ENCODE peak calls at places on chromosomes 13 and 19, in eight cellular contexts. One of them, this sample, is unnamed.

GRCh38 chr13:49308104-49308875 is 60.6 kb downstream of the CDADC1 start:
- DNase-seq in GDM1: no peak
- DNase-seq in CD4-positive, alpha-beta T cell: no peak
- DNase-seq in stimulated activated CD4-positive, alpha-beta T cell treated with anti-CD3 and anti-CD28 coated beads, Interleukin-1b, Interleukin-23, amount 100 ng/mL, for 4 hours: no peak
- DNase-seq in activated naive CD4-positive, alpha-beta T cell treated with Interleukin-2 at 50 U/mL for 16 hours: no peak
- DNase-seq in thoracic aorta: peak; percentile 73
- DNase-seq in retinal pigment epithelial cell: no peak
- DNase-seq in stimulated activated naive CD4-positive, alpha-beta T cell: no peak
- DNase-seq in this sample: no peak

GRCh38 chr13:33279414-33279813 is 6.1 kb downstream of the STARD13 start:
- DNase-seq in activated naive CD4-positive, alpha-beta T cell treated with Interleukin-2 at 50 U/mL for 16 hours: no peak
- DNase-seq in thoracic aorta: no peak
- DNase-seq in stimulated activated CD4-positive, alpha-beta T cell treated with anti-CD3 and anti-CD28 coated beads, Interleukin-1b, Interleukin-23, amount 100 ng/mL, for 4 hours: no peak
- DNase-seq in retinal pigment epithelial cell: no peak
- DNase-seq in GDM1: no peak
- DNase-seq in stimulated activated naive CD4-positive, alpha-beta T cell: no peak
- DNase-seq in CD4-positive, alpha-beta T cell: no peak
- DNase-seq in this sample: no peak

GRCh38 chr19:47429140-47429793 is 9.9 kb upstream of the MEIS3 start:
- DNase-seq in CD4-positive, alpha-beta T cell: no peak
- DNase-seq in stimulated activated naive CD4-positive, alpha-beta T cell: no peak
- DNase-seq in retinal pigment epithelial cell: no peak
- DNase-seq in GDM1: no peak
- DNase-seq in activated naive CD4-positive, alpha-beta T cell treated with Interleukin-2 at 50 U/mL for 16 hours: no peak
- DNase-seq in thoracic aorta: no peak
- DNase-seq in stimulated activated CD4-positive, alpha-beta T cell treated with anti-CD3 and anti-CD28 coated beads, Interleukin-1b, Interleukin-23, amount 100 ng/mL, for 4 hours: no peak
- DNase-seq in this sample: no peak

GRCh38 chr13:50292082-50292481 is 276.8 kb downstream of the KCNRG start:
- DNase-seq in activated naive CD4-positive, alpha-beta T cell treated with Interleukin-2 at 50 U/mL for 16 hours: no peak
- DNase-seq in stimulated activated CD4-positive, alpha-beta T cell treated with anti-CD3 and anti-CD28 coated beads, Interleukin-1b, Interleukin-23, amount 100 ng/mL, for 4 hours: no peak
- DNase-seq in retinal pigment epithelial cell: no peak
- DNase-seq in stimulated activated naive CD4-positive, alpha-beta T cell: no peak
- DNase-seq in thoracic aorta: no peak
- DNase-seq in GDM1: no peak
- DNase-seq in CD4-positive, alpha-beta T cell: no peak
- DNase-seq in this sample: no peak

GRCh38 chr13:87403748-87404432 is 267.3 kb upstream of the SLITRK5 start:
- DNase-seq in retinal pigment epithelial cell: no peak
- DNase-seq in stimulated activated naive CD4-positive, alpha-beta T cell: no peak
- DNase-seq in stimulated activated CD4-positive, alpha-beta T cell treated with anti-CD3 and anti-CD28 coated beads, Interleukin-1b, Interleukin-23, amount 100 ng/mL, for 4 hours: no peak
- DNase-seq in CD4-positive, alpha-beta T cell: no peak
- DNase-seq in activated naive CD4-positive, alpha-beta T cell treated with Interleukin-2 at 50 U/mL for 16 hours: no peak
- DNase-seq in thoracic aorta: no peak
- DNase-seq in GDM1: no peak
- DNase-seq in this sample: no peak

GRCh38 chr13:65784088-65784816 is 1445.9 kb downstream of the PCDH9 start:
- DNase-seq in thoracic aorta: no peak
- DNase-seq in GDM1: no peak
- DNase-seq in stimulated activated naive CD4-positive, alpha-beta T cell: no peak
- DNase-seq in activated naive CD4-positive, alpha-beta T cell treated with Interleukin-2 at 50 U/mL for 16 hours: no peak
- DNase-seq in retinal pigment epithelial cell: no peak
- DNase-seq in CD4-positive, alpha-beta T cell: no peak
- DNase-seq in stimulated activated CD4-positive, alpha-beta T cell treated with anti-CD3 and anti-CD28 coated beads, Interleukin-1b, Interleukin-23, amount 100 ng/mL, for 4 hours: no peak
- DNase-seq in this sample: no peak

GRCh38 chr13:31046711-31047279 is 114.3 kb downstream of the TEX26 start:
- DNase-seq in stimulated activated CD4-positive, alpha-beta T cell treated with anti-CD3 and anti-CD28 coated beads, Interleukin-1b, Interleukin-23, amount 100 ng/mL, for 4 hours: no peak
- DNase-seq in retinal pigment epithelial cell: peak; percentile 72
- DNase-seq in activated naive CD4-positive, alpha-beta T cell treated with Interleukin-2 at 50 U/mL for 16 hours: no peak
- DNase-seq in CD4-positive, alpha-beta T cell: no peak
- DNase-seq in GDM1: no peak
- DNase-seq in thoracic aorta: no peak
- DNase-seq in stimulated activated naive CD4-positive, alpha-beta T cell: no peak
- DNase-seq in this sample: peak; percentile 89

GRCh38 chr19:35130761-35131720 is 3.8 kb downstream of the LGI4 start:
- DNase-seq in GDM1: no peak
- DNase-seq in activated naive CD4-positive, alpha-beta T cell treated with Interleukin-2 at 50 U/mL for 16 hours: no peak
- DNase-seq in CD4-positive, alpha-beta T cell: no peak
- DNase-seq in stimulated activated CD4-positive, alpha-beta T cell treated with anti-CD3 and anti-CD28 coated beads, Interleukin-1b, Interleukin-23, amount 100 ng/mL, for 4 hours: no peak
- DNase-seq in thoracic aorta: no peak
- DNase-seq in retinal pigment epithelial cell: no peak
- DNase-seq in stimulated activated naive CD4-positive, alpha-beta T cell: no peak
- DNase-seq in this sample: no peak

GRCh38 chr13:113820813-113821651 is 42.8 kb downstream of the GAS6 start:
- DNase-seq in stimulated activated naive CD4-positive, alpha-beta T cell: no peak
- DNase-seq in activated naive CD4-positive, alpha-beta T cell treated with Interleukin-2 at 50 U/mL for 16 hours: no peak
- DNase-seq in retinal pigment epithelial cell: peak; percentile 62
- DNase-seq in thoracic aorta: no peak
- DNase-seq in GDM1: no peak
- DNase-seq in stimulated activated CD4-positive, alpha-beta T cell treated with anti-CD3 and anti-CD28 coated beads, Interleukin-1b, Interleukin-23, amount 100 ng/mL, for 4 hours: no peak
- DNase-seq in CD4-positive, alpha-beta T cell: no peak
- DNase-seq in this sample: peak; percentile 54

GRCh38 chr13:47092202-47092601 is 195.3 kb upstream of the HTR2A start:
- DNase-seq in stimulated activated CD4-positive, alpha-beta T cell treated with anti-CD3 and anti-CD28 coated beads, Interleukin-1b, Interleukin-23, amount 100 ng/mL, for 4 hours: no peak
- DNase-seq in stimulated activated naive CD4-positive, alpha-beta T cell: no peak
- DNase-seq in thoracic aorta: no peak
- DNase-seq in activated naive CD4-positive, alpha-beta T cell treated with Interleukin-2 at 50 U/mL for 16 hours: no peak
- DNase-seq in CD4-positive, alpha-beta T cell: no peak
- DNase-seq in retinal pigment epithelial cell: no peak
- DNase-seq in GDM1: no peak
- DNase-seq in this sample: no peak

GRCh38 chr19:56142087-56142787 is 1.1 kb downstream of the ZNF444 start:
- DNase-seq in stimulated activated CD4-positive, alpha-beta T cell treated with anti-CD3 and anti-CD28 coated beads, Interleukin-1b, Interleukin-23, amount 100 ng/mL, for 4 hours: no peak
- DNase-seq in stimulated activated naive CD4-positive, alpha-beta T cell: no peak
- DNase-seq in GDM1: no peak
- DNase-seq in thoracic aorta: no peak
- DNase-seq in retinal pigment epithelial cell: no peak
- DNase-seq in CD4-positive, alpha-beta T cell: no peak
- DNase-seq in activated naive CD4-positive, alpha-beta T cell treated with Interleukin-2 at 50 U/mL for 16 hours: no peak
- DNase-seq in this sample: peak; percentile 84

GRCh38 chr19:1418951-1419735 is 11.8 kb downstream of the DAZAP1 start:
- DNase-seq in thoracic aorta: no peak
- DNase-seq in GDM1: no peak
- DNase-seq in stimulated activated CD4-positive, alpha-beta T cell treated with anti-CD3 and anti-CD28 coated beads, Interleukin-1b, Interleukin-23, amount 100 ng/mL, for 4 hours: no peak
- DNase-seq in CD4-positive, alpha-beta T cell: no peak
- DNase-seq in retinal pigment epithelial cell: no peak
- DNase-seq in stimulated activated naive CD4-positive, alpha-beta T cell: no peak
- DNase-seq in activated naive CD4-positive, alpha-beta T cell treated with Interleukin-2 at 50 U/mL for 16 hours: no peak
- DNase-seq in this sample: no peak

GRCh38 chr19:18379803-18380747 is 5.9 kb upstream of the GDF15 start:
- DNase-seq in activated naive CD4-positive, alpha-beta T cell treated with Interleukin-2 at 50 U/mL for 16 hours: no peak
- DNase-seq in GDM1: no peak
- DNase-seq in retinal pigment epithelial cell: no peak
- DNase-seq in stimulated activated CD4-positive, alpha-beta T cell treated with anti-CD3 and anti-CD28 coated beads, Interleukin-1b, Interleukin-23, amount 100 ng/mL, for 4 hours: no peak
- DNase-seq in thoracic aorta: peak; percentile 86
- DNase-seq in stimulated activated naive CD4-positive, alpha-beta T cell: no peak
- DNase-seq in CD4-positive, alpha-beta T cell: no peak
- DNase-seq in this sample: peak; percentile 88

GRCh38 chr13:25816239-25816638 is 235.6 kb downstream of the SHISA2 start:
- DNase-seq in CD4-positive, alpha-beta T cell: no peak
- DNase-seq in GDM1: no peak
- DNase-seq in retinal pigment epithelial cell: no peak
- DNase-seq in thoracic aorta: no peak
- DNase-seq in stimulated activated CD4-positive, alpha-beta T cell treated with anti-CD3 and anti-CD28 coated beads, Interleukin-1b, Interleukin-23, amount 100 ng/mL, for 4 hours: no peak
- DNase-seq in stimulated activated naive CD4-positive, alpha-beta T cell: no peak
- DNase-seq in activated naive CD4-positive, alpha-beta T cell treated with Interleukin-2 at 50 U/mL for 16 hours: no peak
- DNase-seq in this sample: no peak

GRCh38 chr13:79654520-79654919 is 173.6 kb downstream of the NDFIP2 start:
- DNase-seq in stimulated activated naive CD4-positive, alpha-beta T cell: no peak
- DNase-seq in activated naive CD4-positive, alpha-beta T cell treated with Interleukin-2 at 50 U/mL for 16 hours: no peak
- DNase-seq in stimulated activated CD4-positive, alpha-beta T cell treated with anti-CD3 and anti-CD28 coated beads, Interleukin-1b, Interleukin-23, amount 100 ng/mL, for 4 hours: no peak
- DNase-seq in GDM1: no peak
- DNase-seq in CD4-positive, alpha-beta T cell: no peak
- DNase-seq in thoracic aorta: no peak
- DNase-seq in retinal pigment epithelial cell: no peak
- DNase-seq in this sample: no peak

GRCh38 chr13:83796364-83796763 is 85.9 kb downstream of the SLITRK1 start:
- DNase-seq in thoracic aorta: no peak
- DNase-seq in GDM1: no peak
- DNase-seq in activated naive CD4-positive, alpha-beta T cell treated with Interleukin-2 at 50 U/mL for 16 hours: no peak
- DNase-seq in stimulated activated naive CD4-positive, alpha-beta T cell: no peak
- DNase-seq in stimulated activated CD4-positive, alpha-beta T cell treated with anti-CD3 and anti-CD28 coated beads, Interleukin-1b, Interleukin-23, amount 100 ng/mL, for 4 hours: no peak
- DNase-seq in CD4-positive, alpha-beta T cell: no peak
- DNase-seq in retinal pigment epithelial cell: no peak
- DNase-seq in this sample: no peak

GRCh38 chr19:43704002-43704705 is 11.7 kb upstream of the IRGC start:
- DNase-seq in stimulated activated naive CD4-positive, alpha-beta T cell: no peak
- DNase-seq in retinal pigment epithelial cell: no peak
- DNase-seq in thoracic aorta: no peak
- DNase-seq in GDM1: no peak
- DNase-seq in stimulated activated CD4-positive, alpha-beta T cell treated with anti-CD3 and anti-CD28 coated beads, Interleukin-1b, Interleukin-23, amount 100 ng/mL, for 4 hours: no peak
- DNase-seq in activated naive CD4-positive, alpha-beta T cell treated with Interleukin-2 at 50 U/mL for 16 hours: no peak
- DNase-seq in CD4-positive, alpha-beta T cell: no peak
- DNase-seq in this sample: peak; percentile 63